ENCODE peak calls at places on chromosomes 11 and 22, in nine cellular contexts. One of them, this sample, is unnamed. For H3K27me3, the result is how much of the 10 kb centered on the place peaks cover.

GRCh38 chr11:79174045-79175008 is 266.5 kb downstream of the TENM4 start:
- DNase-seq in fibroblast of lung: peak
- DNase-seq in HL-60: no peak
- DNase-seq in PC-9: no peak
- DNase-seq in CD8-positive, alpha-beta T cell: no peak
- DNase-seq in brain microvascular endothelial cell: no peak
- DNase-seq in SK-N-SH: no peak
- DNase-seq in hepatocyte: no peak
- DNase-seq in GM23338: peak
- DNase-seq in this sample: no peak

GRCh38 chr11:14645247-14645912 is 1.8 kb downstream of the PDE3B start:
- DNase-seq in fibroblast of lung: peak
- DNase-seq in HL-60: no peak
- DNase-seq in PC-9: no peak
- DNase-seq in CD8-positive, alpha-beta T cell: no peak
- DNase-seq in brain microvascular endothelial cell: peak
- DNase-seq in SK-N-SH: peak
- DNase-seq in hepatocyte: no peak
- DNase-seq in GM23338: no peak
- DNase-seq in this sample: no peak

GRCh38 chr11:68574308-68574707 is 110.0 kb upstream of the GAL start:
- DNase-seq in fibroblast of lung: no peak
- DNase-seq in HL-60: no peak
- DNase-seq in PC-9: no peak
- DNase-seq in CD8-positive, alpha-beta T cell: no peak
- DNase-seq in brain microvascular endothelial cell: peak
- DNase-seq in SK-N-SH: no peak
- DNase-seq in hepatocyte: no peak
- DNase-seq in GM23338: no peak
- DNase-seq in this sample: no peak

GRCh38 chr11:120940297-120940847 is 83.5 kb upstream of the TBCEL start:
- DNase-seq in fibroblast of lung: no peak
- DNase-seq in HL-60: no peak
- DNase-seq in PC-9: no peak
- DNase-seq in CD8-positive, alpha-beta T cell: no peak
- DNase-seq in brain microvascular endothelial cell: no peak
- DNase-seq in SK-N-SH: no peak
- DNase-seq in hepatocyte: no peak
- DNase-seq in GM23338: no peak
- DNase-seq in this sample: no peak

GRCh38 chr11:61783717-61784505 is 8.5 kb downstream of the TMEM258 start:
- DNase-seq in fibroblast of lung: no peak
- DNase-seq in HL-60: no peak
- DNase-seq in PC-9: no peak
- DNase-seq in CD8-positive, alpha-beta T cell: no peak
- DNase-seq in brain microvascular endothelial cell: peak
- DNase-seq in SK-N-SH: no peak
- DNase-seq in hepatocyte: no peak
- DNase-seq in GM23338: no peak
- DNase-seq in this sample: no peak

GRCh38 chr22:42717197-42717967 is 3.3 kb downstream of the A4GALT start:
- DNase-seq in fibroblast of lung: no peak
- DNase-seq in HL-60: no peak
- DNase-seq in PC-9: peak
- DNase-seq in CD8-positive, alpha-beta T cell: no peak
- DNase-seq in brain microvascular endothelial cell: no peak
- DNase-seq in SK-N-SH: no peak
- DNase-seq in hepatocyte: no peak
- DNase-seq in GM23338: peak
- DNase-seq in this sample: no peak

GRCh38 chr22:26994801-26995200 is 337.4 kb downstream of the MIAT start:
- DNase-seq in fibroblast of lung: no peak
- DNase-seq in HL-60: no peak
- DNase-seq in PC-9: no peak
- DNase-seq in CD8-positive, alpha-beta T cell: no peak
- DNase-seq in brain microvascular endothelial cell: no peak
- DNase-seq in SK-N-SH: no peak
- DNase-seq in hepatocyte: no peak
- DNase-seq in GM23338: no peak
- DNase-seq in this sample: no peak

GRCh38 chr22:44524806-44525205 is 26.8 kb upstream of the RTL6 start:
- DNase-seq in fibroblast of lung: no peak
- DNase-seq in HL-60: no peak
- DNase-seq in PC-9: no peak
- DNase-seq in CD8-positive, alpha-beta T cell: no peak
- DNase-seq in brain microvascular endothelial cell: no peak
- DNase-seq in SK-N-SH: no peak
- DNase-seq in hepatocyte: no peak
- DNase-seq in GM23338: no peak
- DNase-seq in this sample: no peak

GRCh38 chr22:44019846-44020245 is 4.3 kb upstream of the PARVB start:
- DNase-seq in fibroblast of lung: no peak
- DNase-seq in HL-60: no peak
- DNase-seq in PC-9: no peak
- DNase-seq in CD8-positive, alpha-beta T cell: no peak
- DNase-seq in brain microvascular endothelial cell: no peak
- DNase-seq in SK-N-SH: no peak
- DNase-seq in hepatocyte: no peak
- DNase-seq in GM23338: no peak
- DNase-seq in this sample: no peak

GRCh38 chr11:69664901-69665300 is 10.3 kb downstream of the LTO1 start:
- DNase-seq in fibroblast of lung: no peak
- DNase-seq in HL-60: no peak
- DNase-seq in PC-9: no peak
- DNase-seq in CD8-positive, alpha-beta T cell: no peak
- DNase-seq in brain microvascular endothelial cell: no peak
- DNase-seq in SK-N-SH: no peak
- DNase-seq in hepatocyte: no peak
- DNase-seq in GM23338: no peak
- DNase-seq in this sample: no peak

GRCh38 chr11:119029340-119030028 is 1.2 kb downstream of the SLC37A4 start:
- DNase-seq in fibroblast of lung: no peak
- DNase-seq in HL-60: no peak
- DNase-seq in PC-9: no peak
- DNase-seq in CD8-positive, alpha-beta T cell: no peak
- DNase-seq in brain microvascular endothelial cell: no peak
- DNase-seq in SK-N-SH: peak
- DNase-seq in hepatocyte: peak
- DNase-seq in GM23338: no peak
- DNase-seq in this sample: no peak

GRCh38 chr11:43489869-43490465 is 131.2 kb downstream of the TTC17 start:
- DNase-seq in fibroblast of lung: no peak
- DNase-seq in HL-60: no peak
- DNase-seq in PC-9: no peak
- DNase-seq in CD8-positive, alpha-beta T cell: no peak
- DNase-seq in brain microvascular endothelial cell: no peak
- DNase-seq in SK-N-SH: no peak
- DNase-seq in hepatocyte: no peak
- DNase-seq in GM23338: no peak
- DNase-seq in this sample: no peak

GRCh38 chr11:125275905-125276634 is 111.5 kb downstream of the PKNOX2 start:
- DNase-seq in fibroblast of lung: peak
- DNase-seq in HL-60: no peak
- DNase-seq in PC-9: no peak
- DNase-seq in CD8-positive, alpha-beta T cell: no peak
- DNase-seq in brain microvascular endothelial cell: no peak
- DNase-seq in SK-N-SH: no peak
- DNase-seq in hepatocyte: no peak
- DNase-seq in GM23338: no peak
- DNase-seq in this sample: no peak

GRCh38 chr11:44143987-44144909 is 48.8 kb downstream of the EXT2 start:
- DNase-seq in fibroblast of lung: no peak
- DNase-seq in HL-60: no peak
- DNase-seq in PC-9: peak
- DNase-seq in CD8-positive, alpha-beta T cell: no peak
- DNase-seq in brain microvascular endothelial cell: no peak
- DNase-seq in SK-N-SH: no peak
- DNase-seq in hepatocyte: no peak
- DNase-seq in GM23338: no peak
- DNase-seq in this sample: no peak

DNA sequence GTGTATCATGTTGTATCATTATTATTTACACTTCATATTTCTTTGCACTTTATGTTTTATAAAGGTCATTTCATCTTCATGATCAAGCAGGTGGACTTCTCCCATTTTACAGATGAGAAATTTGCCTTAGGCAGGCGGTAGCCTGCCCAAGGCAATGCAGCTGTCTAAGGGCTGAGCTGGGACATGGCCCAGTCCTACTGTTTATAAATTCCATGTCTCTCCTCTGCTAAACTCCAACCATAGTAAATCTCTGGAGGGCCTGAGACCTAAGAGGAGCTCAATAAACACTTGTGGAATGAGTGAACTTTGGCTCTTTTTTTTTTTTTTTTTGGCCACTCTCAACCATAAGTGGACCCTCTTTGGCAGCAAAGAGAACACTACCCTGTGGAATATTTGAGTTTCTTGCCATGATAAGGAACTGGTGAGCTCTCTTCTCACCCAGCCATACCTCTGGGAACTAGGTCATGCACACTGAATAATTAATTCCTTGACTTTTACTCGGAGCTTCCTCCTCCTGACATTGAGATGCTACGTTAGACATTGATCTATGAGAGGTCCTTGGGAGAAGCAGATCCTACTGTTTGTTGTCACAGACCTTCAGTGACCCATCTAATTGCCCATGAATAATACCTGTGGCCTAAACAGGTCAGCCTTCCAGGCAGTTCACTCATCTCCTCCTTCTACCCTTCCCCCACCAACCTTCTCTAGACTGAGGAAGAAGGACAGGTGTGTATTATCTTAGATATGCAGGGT is 30.0 kb downstream of the MICAL2 start:
- DNase-seq in fibroblast of lung: no peak
- DNase-seq in HL-60: no peak
- DNase-seq in PC-9: no peak
- DNase-seq in CD8-positive, alpha-beta T cell: no peak
- DNase-seq in brain microvascular endothelial cell: no peak
- DNase-seq in SK-N-SH: no peak
- DNase-seq in hepatocyte: no peak
- DNase-seq in GM23338: no peak
- DNase-seq in this sample: no peak
- H3K27ac ChIP-seq in fibroblast of lung: peak
- H3K27ac ChIP-seq in HL-60: no peak
- H3K27ac ChIP-seq in PC-9: no peak
- H3K27ac ChIP-seq in CD8-positive, alpha-beta T cell: no peak
- H3K27ac ChIP-seq in brain microvascular endothelial cell: peak
- H3K27ac ChIP-seq in SK-N-SH: no peak
- H3K27ac ChIP-seq in hepatocyte: peak
- H3K27ac ChIP-seq in GM23338: no peak
- H3K27ac ChIP-seq in this sample: no peak

GRCh38 chr22:45689195-45689594 is 17.6 kb downstream of the ATXN10 start:
- DNase-seq in fibroblast of lung: no peak
- DNase-seq in HL-60: no peak
- DNase-seq in PC-9: no peak
- DNase-seq in CD8-positive, alpha-beta T cell: no peak
- DNase-seq in brain microvascular endothelial cell: no peak
- DNase-seq in SK-N-SH: no peak
- DNase-seq in hepatocyte: no peak
- DNase-seq in GM23338: no peak
- DNase-seq in this sample: no peak

GRCh38 chr22:45688606-45689080 is 17.0 kb downstream of the ATXN10 start:
- DNase-seq in fibroblast of lung: peak
- DNase-seq in HL-60: no peak
- DNase-seq in PC-9: peak
- DNase-seq in CD8-positive, alpha-beta T cell: no peak
- DNase-seq in brain microvascular endothelial cell: peak
- DNase-seq in SK-N-SH: peak
- DNase-seq in hepatocyte: peak
- DNase-seq in GM23338: no peak
- DNase-seq in this sample: no peak

GRCh38 chr22:45696227-45696626 is 24.6 kb downstream of the ATXN10 start:
- DNase-seq in fibroblast of lung: no peak
- DNase-seq in HL-60: no peak
- DNase-seq in PC-9: no peak
- DNase-seq in CD8-positive, alpha-beta T cell: no peak
- DNase-seq in brain microvascular endothelial cell: no peak
- DNase-seq in SK-N-SH: no peak
- DNase-seq in hepatocyte: no peak
- DNase-seq in GM23338: no peak
- DNase-seq in this sample: no peak

GRCh38 chr22:45690008-45690407 is 18.4 kb downstream of the ATXN10 start:
- DNase-seq in fibroblast of lung: no peak
- DNase-seq in HL-60: no peak
- DNase-seq in PC-9: no peak
- DNase-seq in CD8-positive, alpha-beta T cell: no peak
- DNase-seq in brain microvascular endothelial cell: no peak
- DNase-seq in SK-N-SH: no peak
- DNase-seq in hepatocyte: no peak
- DNase-seq in GM23338: no peak
- DNase-seq in this sample: no peak

GRCh38 chr22:45692549-45692948 is 20.9 kb downstream of the ATXN10 start:
- DNase-seq in fibroblast of lung: peak
- DNase-seq in HL-60: no peak
- DNase-seq in PC-9: peak
- DNase-seq in CD8-positive, alpha-beta T cell: no peak
- DNase-seq in brain microvascular endothelial cell: no peak
- DNase-seq in SK-N-SH: no peak
- DNase-seq in hepatocyte: no peak
- DNase-seq in GM23338: no peak
- DNase-seq in this sample: no peak
- TF ChIP-seq CTCF in fibroblast of lung: no peak
- TF ChIP-seq CTCF in HL-60: no peak
- TF ChIP-seq CTCF in PC-9: no peak
- TF ChIP-seq CTCF in CD8-positive, alpha-beta T cell: no peak
- TF ChIP-seq CTCF in brain microvascular endothelial cell: no peak
- TF ChIP-seq CTCF in SK-N-SH: no peak
- TF ChIP-seq CTCF in hepatocyte: no peak
- TF ChIP-seq CTCF in GM23338: no peak
- TF ChIP-seq CTCF in this sample: no peak

GRCh38 chr22:39246217-39246616 is 1.4 kb upstream of the PDGFB start:
- DNase-seq in fibroblast of lung: no peak
- DNase-seq in HL-60: no peak
- DNase-seq in PC-9: no peak
- DNase-seq in CD8-positive, alpha-beta T cell: no peak
- DNase-seq in brain microvascular endothelial cell: no peak
- DNase-seq in SK-N-SH: no peak
- DNase-seq in hepatocyte: no peak
- DNase-seq in GM23338: no peak
- DNase-seq in this sample: no peak
- H3K27me3 ChIP-seq in fibroblast of lung: under half
- H3K27me3 ChIP-seq in HL-60: under half
- H3K27me3 ChIP-seq in PC-9: under half
- H3K27me3 ChIP-seq in CD8-positive, alpha-beta T cell: under half
- H3K27me3 ChIP-seq in brain microvascular endothelial cell: under half
- H3K27me3 ChIP-seq in SK-N-SH: under half
- H3K27me3 ChIP-seq in hepatocyte: under half
- H3K27me3 ChIP-seq in GM23338: half or more
- H3K27me3 ChIP-seq in this sample: under half

DNA sequence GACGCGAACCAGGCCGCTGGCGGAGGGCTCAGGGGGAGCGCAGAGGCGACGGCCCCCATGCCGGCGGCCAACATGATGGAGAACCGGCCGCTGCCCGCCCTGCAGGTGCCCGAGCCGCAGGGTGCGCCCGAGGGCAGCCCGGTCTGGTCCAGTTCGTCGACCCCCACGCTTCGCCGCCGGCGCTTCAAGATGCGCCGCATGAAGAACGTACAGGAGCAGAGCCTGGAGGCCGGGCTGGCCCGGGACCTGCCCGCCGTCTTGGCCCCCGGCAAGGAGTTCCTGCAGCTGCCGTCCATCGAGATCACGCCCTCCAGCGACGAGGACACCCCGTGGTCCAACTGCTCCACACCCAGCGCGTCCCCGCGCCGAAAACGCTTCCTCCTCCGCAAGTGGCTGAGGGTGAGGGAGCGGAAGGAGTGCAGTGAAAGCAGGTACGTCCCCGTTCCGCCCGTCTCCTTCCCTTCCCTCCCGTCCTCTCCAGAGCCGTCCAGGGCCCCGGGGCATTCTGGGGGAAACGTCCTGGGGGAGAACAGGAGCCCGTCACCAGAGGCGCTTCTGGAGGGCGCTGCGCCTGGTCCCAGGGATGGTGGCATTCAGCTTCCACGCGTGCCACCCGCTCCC is 777 bp downstream of the GRAMD1B start:
- DNase-seq in fibroblast of lung: peak
- DNase-seq in HL-60: peak
- DNase-seq in PC-9: peak
- DNase-seq in CD8-positive, alpha-beta T cell: peak
- DNase-seq in brain microvascular endothelial cell: peak
- DNase-seq in SK-N-SH: no peak
- DNase-seq in hepatocyte: peak
- DNase-seq in GM23338: peak
- DNase-seq in this sample: peak
- H3K27ac ChIP-seq in fibroblast of lung: peak
- H3K27ac ChIP-seq in HL-60: peak
- H3K27ac ChIP-seq in PC-9: peak
- H3K27ac ChIP-seq in CD8-positive, alpha-beta T cell: peak
- H3K27ac ChIP-seq in brain microvascular endothelial cell: peak
- H3K27ac ChIP-seq in SK-N-SH: no peak
- H3K27ac ChIP-seq in hepatocyte: peak
- H3K27ac ChIP-seq in GM23338: no peak
- H3K27ac ChIP-seq in this sample: peak